ENCODE peak calls at places on chromosomes 13 and 19, in six cellular contexts. One of them, this sample, is unnamed.

GRCh38 chr13:19845758-19846157 is 17.7 kb downstream of the ZMYM5 start:
- DNase-seq in fibroblast of lung: peak; percentile 99
- DNase-seq in gastrocnemius medialis: no peak
- DNase-seq in AG04450: peak; percentile 96
- DNase-seq in A549: peak; percentile 78
- DNase-seq in A673: peak; percentile 68
- DNase-seq in this sample: peak; percentile 87

GRCh38 chr19:35170359-35171061 is 16.0 kb downstream of the FXYD5 start:
- DNase-seq in gastrocnemius medialis: no peak
- DNase-seq in AG04450: no peak
- DNase-seq in fibroblast of lung: no peak
- DNase-seq in A549: no peak
- DNase-seq in A673: no peak
- DNase-seq in this sample: no peak

GRCh38 chr19:38194061-38194701 is 29.8 kb downstream of the DPF1 start:
- DNase-seq in AG04450: no peak
- DNase-seq in A549: no peak
- DNase-seq in fibroblast of lung: no peak
- DNase-seq in gastrocnemius medialis: no peak
- DNase-seq in A673: no peak
- DNase-seq in this sample: no peak

GRCh38 chr13:43626994-43627393 is 159.8 kb downstream of the ENOX1 start:
- DNase-seq in A549: no peak
- DNase-seq in A673: no peak
- DNase-seq in fibroblast of lung: no peak
- DNase-seq in AG04450: no peak
- DNase-seq in gastrocnemius medialis: no peak
- DNase-seq in this sample: no peak

GRCh38 chr13:111948281-111948680 is 118.7 kb upstream of the SOX1 start:
- DNase-seq in A549: no peak
- DNase-seq in fibroblast of lung: no peak
- DNase-seq in gastrocnemius medialis: no peak
- DNase-seq in AG04450: no peak
- DNase-seq in A673: no peak
- DNase-seq in this sample: no peak

GRCh38 chr19:2059422-2060201 is 8.6 kb upstream of the MKNK2 start:
- DNase-seq in A549: peak; percentile 60
- DNase-seq in gastrocnemius medialis: peak; percentile 97
- DNase-seq in fibroblast of lung: peak; percentile 89
- DNase-seq in AG04450: no peak
- DNase-seq in A673: no peak
- DNase-seq in this sample: no peak

GRCh38 chr19:49862411-49863253 is 4.7 kb downstream of the PNKP start:
- DNase-seq in A673: peak; percentile 66
- DNase-seq in A549: no peak
- DNase-seq in AG04450: no peak
- DNase-seq in fibroblast of lung: no peak
- DNase-seq in gastrocnemius medialis: no peak
- DNase-seq in this sample: no peak

GRCh38 chr13:113129480-113129879 is 6.9 kb downstream of the F10 start:
- DNase-seq in gastrocnemius medialis: peak; percentile 5
- DNase-seq in fibroblast of lung: no peak
- DNase-seq in A673: no peak
- DNase-seq in A549: no peak
- DNase-seq in AG04450: no peak
- DNase-seq in this sample: no peak

GRCh38 chr19:6613711-6614110 is 22.8 kb upstream of the CD70 start:
- DNase-seq in gastrocnemius medialis: no peak
- DNase-seq in A673: no peak
- DNase-seq in fibroblast of lung: no peak
- DNase-seq in AG04450: no peak
- DNase-seq in A549: no peak
- DNase-seq in this sample: no peak

GRCh38 chr13:108176685-108177274 is 38.6 kb downstream of the LIG4 start:
- DNase-seq in AG04450: no peak
- DNase-seq in A549: peak; percentile 8
- DNase-seq in fibroblast of lung: peak; percentile 12
- DNase-seq in gastrocnemius medialis: no peak
- DNase-seq in A673: peak; percentile 61
- DNase-seq in this sample: no peak

GRCh38 chr19:51803965-51804364 is 9.0 kb downstream of the FPR3 start:
- DNase-seq in A549: no peak
- DNase-seq in A673: no peak
- DNase-seq in fibroblast of lung: no peak
- DNase-seq in gastrocnemius medialis: no peak
- DNase-seq in AG04450: no peak
- DNase-seq in this sample: no peak

GRCh38 chr19:538641-539428 is 5.0 kb upstream of the GZMM start:
- DNase-seq in A673: no peak
- DNase-seq in AG04450: no peak
- DNase-seq in gastrocnemius medialis: peak; percentile 38
- DNase-seq in A549: no peak
- DNase-seq in fibroblast of lung: no peak
- DNase-seq in this sample: no peak

GRCh38 chr19:1250374-1251232 is 2.2 kb downstream of the MIDN start:
- DNase-seq in A673: peak; percentile 86
- DNase-seq in gastrocnemius medialis: peak; percentile 59
- DNase-seq in AG04450: no peak
- DNase-seq in fibroblast of lung: peak; percentile 85
- DNase-seq in A549: no peak
- DNase-seq in this sample: no peak

GRCh38 chr19:39138221-39139211 is 12.9 kb downstream of the PAK4 start:
- DNase-seq in AG04450: no peak
- DNase-seq in A673: no peak
- DNase-seq in fibroblast of lung: no peak
- DNase-seq in A549: no peak
- DNase-seq in gastrocnemius medialis: no peak
- DNase-seq in this sample: peak; percentile 92

GRCh38 chr19:12647490-12648071 is 19.0 kb downstream of the MAN2B1 start:
- DNase-seq in gastrocnemius medialis: peak; percentile 62
- DNase-seq in AG04450: no peak
- DNase-seq in A673: peak; percentile 60
- DNase-seq in fibroblast of lung: peak; percentile 19
- DNase-seq in A549: no peak
- DNase-seq in this sample: no peak

GRCh38 chr19:3061214-3062161 is 807 bp downstream of the TLE5 start:
- DNase-seq in A549: no peak
- DNase-seq in A673: no peak
- DNase-seq in fibroblast of lung: peak; percentile 53
- DNase-seq in gastrocnemius medialis: peak; percentile 38
- DNase-seq in AG04450: no peak
- DNase-seq in this sample: no peak

GRCh38 chr13:97057196-97057595 is 62.9 kb upstream of the OXGR1 start:
- DNase-seq in A549: no peak
- DNase-seq in gastrocnemius medialis: no peak
- DNase-seq in fibroblast of lung: no peak
- DNase-seq in A673: peak; percentile 18
- DNase-seq in AG04450: no peak
- DNase-seq in this sample: no peak

GRCh38 chr19:10226021-10226375 is 5.1 kb downstream of the S1PR2 start:
- DNase-seq in AG04450: no peak
- DNase-seq in gastrocnemius medialis: no peak
- DNase-seq in A673: no peak
- DNase-seq in A549: no peak
- DNase-seq in fibroblast of lung: no peak
- DNase-seq in this sample: no peak
- H3K4me3 ChIP-seq in AG04450: no peak overlapping the region
- H3K4me3 ChIP-seq in gastrocnemius medialis: no peak overlapping the region
- H3K4me3 ChIP-seq in A673: no peak overlapping the region
- H3K4me3 ChIP-seq in A549: no peak overlapping the region
- H3K4me3 ChIP-seq in fibroblast of lung: no peak overlapping the region
- H3K4me3 ChIP-seq in this sample: no peak overlapping the region

DNA sequence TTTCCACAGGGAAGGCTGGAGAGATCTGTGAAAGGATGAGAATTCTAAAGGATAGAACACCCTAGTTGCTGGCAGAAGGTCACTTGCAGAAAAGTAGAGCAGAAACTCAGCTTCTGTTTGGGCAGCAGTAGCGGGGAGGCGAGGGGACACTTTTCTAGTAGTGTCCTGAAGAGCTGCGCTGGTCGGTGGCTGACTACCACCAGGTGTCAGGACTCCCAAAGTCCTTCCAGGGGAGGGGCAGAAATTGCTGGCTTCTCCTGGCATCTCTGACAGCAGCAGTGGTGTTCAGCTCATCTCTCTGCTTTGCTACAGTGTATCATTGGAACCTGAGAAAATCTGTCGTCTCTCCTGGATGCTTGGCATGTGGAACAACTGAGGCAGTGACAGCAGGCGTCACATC is 120.9 kb downstream of the ZDHHC20 start:
- DNase-seq in gastrocnemius medialis: no peak
- DNase-seq in A673: no peak
- DNase-seq in fibroblast of lung: no peak
- DNase-seq in A549: no peak
- DNase-seq in AG04450: no peak
- DNase-seq in this sample: no peak
- TF ChIP-seq CTCF in gastrocnemius medialis: no peak
- TF ChIP-seq CTCF in A673: no peak
- TF ChIP-seq CTCF in fibroblast of lung: no peak
- TF ChIP-seq CTCF in A549: no peak
- TF ChIP-seq CTCF in AG04450: no peak
- TF ChIP-seq CTCF in this sample: peak; percentile 13

DNA sequence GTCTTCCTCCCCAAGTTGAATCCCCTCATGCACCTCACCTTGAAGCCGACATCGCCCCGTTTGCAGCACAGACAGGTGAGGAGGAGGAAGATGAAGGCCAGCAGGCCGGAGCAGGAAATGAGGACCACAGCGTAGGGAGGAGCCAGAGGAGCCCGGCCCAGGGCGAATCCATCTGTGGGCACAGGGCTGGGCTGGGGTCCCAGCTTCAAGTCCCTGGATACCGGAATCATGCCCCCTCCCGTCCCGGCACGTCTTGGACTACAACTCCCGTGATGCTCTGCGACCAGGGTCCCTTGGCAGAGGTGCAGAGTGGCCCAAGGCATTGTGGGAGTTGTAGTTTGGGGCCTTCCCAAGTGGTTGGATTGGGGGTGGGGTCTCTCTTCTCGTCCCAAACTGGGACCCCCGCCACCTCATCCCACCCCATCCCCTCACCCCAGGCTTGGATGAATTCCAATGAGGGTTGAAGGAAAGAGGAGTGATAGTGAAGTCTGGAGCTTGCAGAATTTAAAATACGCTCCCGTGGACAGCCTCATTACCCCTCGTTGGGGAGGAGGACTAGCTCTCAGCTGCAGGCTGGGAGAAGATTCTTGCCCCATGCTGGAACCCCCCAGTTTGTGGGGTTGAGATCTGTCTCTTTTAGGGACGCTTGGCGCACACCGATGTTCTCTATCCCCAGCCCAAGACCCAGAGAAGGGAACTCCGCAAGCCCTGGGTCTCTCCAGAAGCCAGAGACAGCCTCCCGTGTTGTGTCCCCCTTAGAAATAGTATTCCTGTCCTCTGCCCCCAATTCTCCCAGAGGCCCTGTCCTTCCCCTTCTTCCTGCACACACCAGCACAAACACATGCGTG is 990 bp downstream of the LMTK3 start:
- DNase-seq in fibroblast of lung: peak; percentile 52
- DNase-seq in AG04450: no peak
- DNase-seq in A673: peak; percentile 75
- DNase-seq in A549: no peak
- DNase-seq in gastrocnemius medialis: peak; percentile 58
- DNase-seq in this sample: no peak
- H3K4me3 ChIP-seq in fibroblast of lung: no peak overlapping the region
- H3K4me3 ChIP-seq in AG04450: peak overlapping the region; percentile 39
- H3K4me3 ChIP-seq in A673: peak overlapping the region; percentile 33
- H3K4me3 ChIP-seq in A549: peak overlapping the region; percentile 34
- H3K4me3 ChIP-seq in gastrocnemius medialis: peak overlapping the region; percentile 33
- H3K4me3 ChIP-seq in this sample: peak overlapping the region; percentile 37

GRCh38 chr13:60138674-60139073 is 25.1 kb downstream of the DIAPH3 start:
- DNase-seq in A673: no peak
- DNase-seq in A549: no peak
- DNase-seq in gastrocnemius medialis: no peak
- DNase-seq in fibroblast of lung: no peak
- DNase-seq in AG04450: no peak
- DNase-seq in this sample: no peak

GRCh38 chr13:60139272-60139671 is 24.5 kb downstream of the DIAPH3 start:
- DNase-seq in A673: no peak
- DNase-seq in fibroblast of lung: no peak
- DNase-seq in AG04450: no peak
- DNase-seq in gastrocnemius medialis: no peak
- DNase-seq in A549: no peak
- DNase-seq in this sample: no peak

GRCh38 chr13:60137911-60138570 is 25.7 kb downstream of the DIAPH3 start:
- DNase-seq in A549: no peak
- DNase-seq in fibroblast of lung: no peak
- DNase-seq in AG04450: no peak
- DNase-seq in gastrocnemius medialis: no peak
- DNase-seq in A673: no peak
- DNase-seq in this sample: no peak

GRCh38 chr13:60135344-60135743 is 28.4 kb downstream of the DIAPH3 start:
- DNase-seq in fibroblast of lung: no peak
- DNase-seq in AG04450: no peak
- DNase-seq in A549: no peak
- DNase-seq in A673: no peak
- DNase-seq in gastrocnemius medialis: no peak
- DNase-seq in this sample: no peak

DNA sequence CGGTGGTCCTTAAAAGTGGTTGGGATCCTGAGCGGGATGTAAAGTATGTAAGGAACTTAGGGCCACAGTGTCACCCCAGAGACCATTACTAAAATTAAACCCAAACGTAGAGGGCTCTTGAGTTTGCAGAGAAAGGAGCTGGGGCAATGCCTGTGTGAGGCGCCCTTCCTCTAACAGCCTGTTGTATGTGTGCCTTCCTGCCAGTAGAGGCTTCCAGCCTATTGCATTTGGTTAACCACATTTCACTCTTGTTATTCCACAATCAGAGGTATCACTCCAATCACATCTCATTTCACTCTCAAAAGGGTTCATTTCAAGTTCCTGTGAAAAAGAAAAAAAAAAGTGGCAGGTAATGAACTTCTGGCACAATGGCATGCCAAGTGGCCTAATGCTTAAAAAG is 29.4 kb downstream of the DIAPH3 start:
- DNase-seq in A549: no peak
- DNase-seq in AG04450: no peak
- DNase-seq in A673: peak; percentile 20
- DNase-seq in gastrocnemius medialis: no peak
- DNase-seq in fibroblast of lung: peak; percentile 58
- DNase-seq in this sample: no peak
- TF ChIP-seq CTCF in A549: no peak
- TF ChIP-seq CTCF in AG04450: peak; percentile 54
- TF ChIP-seq CTCF in A673: peak; percentile 39
- TF ChIP-seq CTCF in gastrocnemius medialis: no peak
- TF ChIP-seq CTCF in fibroblast of lung: peak; percentile 60
- TF ChIP-seq CTCF in this sample: peak; percentile 28

GRCh38 chr19:57552432-57552831 is 7.2 kb downstream of the ZNF550 start:
- DNase-seq in fibroblast of lung: no peak
- DNase-seq in gastrocnemius medialis: no peak
- DNase-seq in A673: no peak
- DNase-seq in A549: no peak
- DNase-seq in AG04450: no peak
- DNase-seq in this sample: no peak
- H3K4me3 ChIP-seq in fibroblast of lung: no peak overlapping the region
- H3K4me3 ChIP-seq in gastrocnemius medialis: no peak overlapping the region
- H3K4me3 ChIP-seq in A673: no peak overlapping the region
- H3K4me3 ChIP-seq in A549: no peak overlapping the region
- H3K4me3 ChIP-seq in AG04450: no peak overlapping the region
- H3K4me3 ChIP-seq in this sample: no peak overlapping the region

DNA sequence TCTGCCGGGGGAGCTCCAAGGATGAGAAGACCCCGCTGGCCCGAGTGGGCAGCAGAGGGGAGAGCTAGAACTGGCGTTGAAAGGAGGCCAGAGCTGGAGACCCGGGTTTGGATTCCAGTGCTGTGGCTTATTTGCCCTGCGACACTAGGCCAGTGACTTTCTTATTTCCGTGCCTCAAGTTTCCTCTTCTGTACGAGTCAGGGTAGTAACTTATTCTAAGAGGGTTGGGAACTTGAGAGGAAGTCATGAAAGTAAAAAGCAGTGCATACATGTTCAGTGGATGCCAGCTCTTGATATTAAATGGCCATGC is 670 bp downstream of the FAM32A start:
- DNase-seq in gastrocnemius medialis: no peak
- DNase-seq in AG04450: no peak
- DNase-seq in fibroblast of lung: no peak
- DNase-seq in A549: no peak
- DNase-seq in A673: peak; percentile 39
- DNase-seq in this sample: no peak
- TF ChIP-seq CTCF in gastrocnemius medialis: peak; percentile 32
- TF ChIP-seq CTCF in AG04450: peak; percentile 59
- TF ChIP-seq CTCF in fibroblast of lung: peak; percentile 50
- TF ChIP-seq CTCF in A549: no peak
- TF ChIP-seq CTCF in A673: peak; percentile 48
- TF ChIP-seq CTCF in this sample: no peak